ENCODE peak calls at places on chromosomes 16 and 17, in four cellular contexts. X is WTC11, F is GM12878, K is SK-N-SH. Q is an unnamed sample.
A peak's percentile ranks its signal among the peaks of the same experiment; 100 is the strongest.

GRCh38 chr17:42274812-42275526 is 1.2 kb downstream of the STAT5B start:
- DNase-seq in X (no peak), F (no peak), K (peak; percentile 25), Q (no peak)

GRCh38 chr16:330746-331145 is 21.8 kb downstream of the AXIN1 start:
- DNase-seq in F (no peak), X (no peak), K (peak; percentile 83), Q (no peak)

GRCh38 chr16:87243383-87243964 is 73.7 kb downstream of the C16orf95 start:
- DNase-seq in X (no peak), K (no peak), F (no peak), Q (no peak)

GRCh38 chr17:72430611-72431432 is 310.0 kb downstream of the SOX9 start:
- DNase-seq in X (peak; percentile 54), K (no peak), F (no peak), Q (peak; percentile 15)

GRCh38 chr16:84047626-84048025 is 5.0 kb upstream of the SLC38A8 start:
- DNase-seq in F (no peak), X (no peak), K (no peak), Q (no peak)

GRCh38 chr17:75778861-75779249 is 5.8 kb upstream of the UNK start:
- DNase-seq in X (peak; percentile 75), K (no peak), F (no peak), Q (no peak)

GRCh38 chr16:86354641-86355040 is 155.7 kb upstream of the FOXF1 start:
- DNase-seq in X (no peak), K (no peak), F (no peak), Q (no peak)

GRCh38 chr17:64358261-64358788 is 32.3 kb downstream of the PECAM1 start:
- DNase-seq in F (no peak), X (no peak), K (no peak), Q (no peak)

GRCh38 chr17:21689604-21690003 is 2.7 kb upstream of the KCNJ18 start:
- DNase-seq in X (no peak), F (no peak), K (no peak), Q (no peak)

GRCh38 chr17:63588797-63589196 is 11.9 kb upstream of the TACO1 start:
- DNase-seq in X (no peak), F (no peak), K (no peak), Q (no peak)

GRCh38 chr16:4505356-4506153 is 29.4 kb downstream of the HMOX2 start:
- DNase-seq in F (peak; percentile 70), X (no peak), K (no peak), Q (no peak)

GRCh38 chr17:48843172-48843900 is 12.5 kb downstream of the CALCOCO2 start:
- DNase-seq in K (no peak), X (no peak), F (no peak), Q (no peak)

GRCh38 chr17:48153711-48154642 is 46.4 kb downstream of the SNX11 start:
- DNase-seq in K (peak; percentile 62), X (peak; percentile 60), F (no peak), Q (peak; percentile 70)

GRCh38 chr17:61495161-61495857 is 43.1 kb downstream of the TBX4 start:
- DNase-seq in F (no peak), X (no peak), K (no peak), Q (no peak)

GRCh38 chr17:68602267-68602644 is 1.1 kb upstream of the FAM20A start:
- DNase-seq in F (no peak), X (no peak), K (no peak), Q (no peak)

GRCh38 chr16:8931864-8932263 is 31.8 kb downstream of the USP7 start:
- DNase-seq in K (no peak), F (no peak), X (peak; percentile 74), Q (peak; percentile 55)

GRCh38 chr16:12558641-12559040 is 245.0 kb downstream of the CPPED1 start:
- DNase-seq in F (no peak), X (no peak), K (no peak), Q (peak; percentile 14)

GRCh38 chr16:25126820-25127232 is 15.3 kb downstream of the LCMT1 start:
- DNase-seq in K (no peak), F (no peak), X (no peak), Q (no peak)

GRCh38 chr16:13189250-13189649 is 287.9 kb downstream of the SHISA9 start:
- DNase-seq in F (no peak), K (no peak), X (no peak), Q (no peak)

GRCh38 chr17:44990994-44991393 is 22.9 kb upstream of the C1QL1 start:
- DNase-seq in K (no peak), X (no peak), F (no peak), Q (no peak)

GRCh38 chr17:8322078-8322477 is 12.0 kb downstream of the ARHGEF15 start:
- DNase-seq in X (no peak), K (peak; percentile 12), F (no peak), Q (no peak)

GRCh38 chr16:62253926-62254325 is 217.7 kb upstream of the CDH8 start:
- DNase-seq in F (no peak), K (no peak), X (no peak), Q (no peak)

GRCh38 chr16:11263737-11264136 is 5.4 kb downstream of the TNP2 start:
- DNase-seq in X (no peak), F (no peak), K (no peak), Q (no peak)

GRCh38 chr17:64502809-64503208 is 3.3 kb downstream of the DDX5 start:
- DNase-seq in F (no peak), X (no peak), K (no peak), Q (no peak)

GRCh38 chr16:3740186-3740585 is 22.9 kb upstream of the TRAP1 start:
- DNase-seq in X (no peak), F (no peak), K (no peak), Q (no peak)

GRCh38 chr17:76121932-76122383 is 18.4 kb upstream of the EXOC7 start:
- DNase-seq in F (no peak), K (no peak), X (peak; percentile 54), Q (no peak)

GRCh38 chr17:57948555-57949420 is 6.4 kb downstream of the CUEDC1 start:
- DNase-seq in F (no peak), K (no peak), X (no peak), Q (peak; percentile 37)

GRCh38 chr17:42679001-42679491 is 2.3 kb upstream of the PLEKHH3 start:
- DNase-seq in K (no peak), X (no peak), F (no peak), Q (peak; percentile 46)

GRCh38 chr16:58670946-58671583 is 13.5 kb downstream of the SLC38A7 start:
- DNase-seq in F (no peak), K (no peak), X (no peak), Q (peak; percentile 6)

GRCh38 chr17:57599271-57600045 is 145.6 kb downstream of the CCDC182 start:
- DNase-seq in F (no peak), X (no peak), K (no peak), Q (no peak)

GRCh38 chr16:65415460-65415859 is 293.6 kb upstream of the CDH11 start:
- DNase-seq in F (no peak), X (no peak), K (no peak), Q (no peak)

GRCh38 chr16:81585785-81586184 is 141.2 kb downstream of the CMIP start:
- DNase-seq in K (no peak), X (peak; percentile 50), F (no peak), Q (peak; percentile 42)

GRCh38 chr17:58402679-58403078 is 14.7 kb downstream of the RNF43 start:
- DNase-seq in K (no peak), F (no peak), X (peak; percentile 26), Q (no peak)

GRCh38 chr17:59607817-59608403 is 11.8 kb upstream of the CLTC start:
- DNase-seq in X (peak; percentile 73), K (peak; percentile 36), F (no peak), Q (no peak)

GRCh38 chr16:89054714-89055113 is 38.9 kb upstream of the ACSF3 start:
- DNase-seq in X (no peak), F (no peak), K (no peak), Q (no peak)

DNA sequence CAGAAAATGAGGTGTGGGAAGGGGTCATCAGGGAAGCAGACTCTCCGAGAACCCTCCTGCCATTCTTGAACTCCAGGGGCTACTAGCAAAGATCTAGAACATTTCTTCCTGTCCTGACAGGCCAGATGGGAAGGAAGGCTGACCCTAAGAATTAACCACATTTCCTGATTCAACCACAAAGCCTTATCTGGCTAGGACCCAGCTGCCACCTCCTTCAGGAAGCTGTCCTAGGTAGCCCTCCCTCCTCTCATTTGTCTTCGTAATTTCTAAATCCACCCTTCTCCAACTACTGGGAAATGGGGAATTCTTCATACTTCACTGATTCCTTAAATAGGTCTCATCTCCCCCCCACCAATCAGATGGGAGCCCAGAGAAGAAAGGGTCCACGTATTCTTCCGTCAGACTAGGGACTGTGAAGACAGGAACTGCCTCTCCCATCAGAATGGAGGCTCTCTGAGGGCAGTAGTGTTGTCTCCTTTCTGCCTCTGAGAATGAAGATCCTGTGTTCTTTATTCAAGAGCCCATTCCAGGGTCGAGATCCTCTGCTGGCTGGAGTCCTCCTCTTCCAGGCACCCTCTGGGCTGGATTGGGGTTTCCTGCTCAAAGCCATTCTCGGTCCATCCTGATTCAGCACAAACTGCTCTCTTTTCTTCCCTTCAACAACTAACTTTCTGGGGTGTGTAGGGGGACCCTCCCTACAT is 2.1 kb downstream of the SAMD14 start:
- DNase-seq in F (no peak), X (no peak), K (no peak), Q (no peak)
- TF ChIP-seq USF1 in F (no peak), X (no peak), K (no peak), Q (no peak)

GRCh38 chr16:48608871-48609452 is 1.0 kb downstream of the N4BP1 start:
- DNase-seq in F (no peak), K (peak; percentile 66), X (no peak), Q (no peak)

GRCh38 chr16:48613061-48613957 is 3.3 kb upstream of the N4BP1 start:
- DNase-seq in X (no peak), F (no peak), K (no peak), Q (no peak)

GRCh38 chr16:48609453-48610023 is 442 bp downstream of the N4BP1 start:
- DNase-seq in K (no peak), F (no peak), X (peak; percentile 56), Q (peak; percentile 63)

GRCh38 chr16:48612621-48613020 is 2.6 kb upstream of the N4BP1 start:
- DNase-seq in X (no peak), K (no peak), F (no peak), Q (no peak)

GRCh38 chr16:48611329-48612137 is 1.6 kb upstream of the N4BP1 start:
- DNase-seq in F (peak; percentile 58), X (peak; percentile 21), K (no peak), Q (peak; percentile 25)
- TF ChIP-seq USF1 in F (peak; percentile 89), X (peak; percentile 85), K (no peak), Q (peak; percentile 90)

GRCh38 chr16:66594739-66595138 is 9.8 kb upstream of the CMTM3 start:
- DNase-seq in F (no peak), X (no peak), K (no peak), Q (no peak)
- TF ChIP-seq USF1 in F (no peak), X (no peak), K (no peak), Q (no peak)

GRCh38 chr17:80036715-80037477 is 454 bp downstream of the CCDC40 start:
- DNase-seq in K (peak; percentile 92), F (no peak), X (peak; percentile 69), Q (peak; percentile 45)
- TF ChIP-seq USF1 in K (no peak), F (no peak), X (no peak), Q (no peak)